ENCODE peak calls at places on chromosomes 13 and 19, in ten cellular contexts. One of them, this sample, is unnamed.

GRCh38 chr13:85013006-85013405 is 786.2 kb downstream of the SLITRK6 start:
- DNase-seq in uterus: no peak
- DNase-seq in right lobe of liver: no peak
- DNase-seq in Peyer's patch: no peak
- DNase-seq in heart left ventricle: no peak
- DNase-seq in endothelial cell of umbilical vein: no peak
- DNase-seq in esophagus squamous epithelium: no peak
- DNase-seq in IMR-90: no peak
- DNase-seq in breast epithelium: no peak
- DNase-seq in prostate gland: no peak
- DNase-seq in this sample: no peak

GRCh38 chr13:46146898-46147297 is 35.1 kb downstream of the LCP1 start:
- DNase-seq in uterus: no peak
- DNase-seq in right lobe of liver: no peak
- DNase-seq in Peyer's patch: no peak
- DNase-seq in heart left ventricle: no peak
- DNase-seq in endothelial cell of umbilical vein: no peak
- DNase-seq in esophagus squamous epithelium: no peak
- DNase-seq in IMR-90: no peak
- DNase-seq in breast epithelium: no peak
- DNase-seq in prostate gland: no peak
- DNase-seq in this sample: no peak

GRCh38 chr13:105778196-105778595 is 757.3 kb downstream of the EFNB2 start:
- DNase-seq in uterus: no peak
- DNase-seq in right lobe of liver: no peak
- DNase-seq in Peyer's patch: no peak
- DNase-seq in heart left ventricle: no peak
- DNase-seq in endothelial cell of umbilical vein: no peak
- DNase-seq in esophagus squamous epithelium: no peak
- DNase-seq in IMR-90: peak
- DNase-seq in breast epithelium: no peak
- DNase-seq in prostate gland: no peak
- DNase-seq in this sample: no peak

GRCh38 chr13:48580185-48580803 is 47.4 kb upstream of the RCBTB2 start:
- DNase-seq in uterus: peak
- DNase-seq in right lobe of liver: no peak
- DNase-seq in Peyer's patch: peak
- DNase-seq in heart left ventricle: peak
- DNase-seq in endothelial cell of umbilical vein: peak
- DNase-seq in esophagus squamous epithelium: no peak
- DNase-seq in IMR-90: peak
- DNase-seq in breast epithelium: peak
- DNase-seq in prostate gland: peak
- DNase-seq in this sample: peak

GRCh38 chr13:28140433-28141125 is 2.2 kb downstream of the PAN3 start:
- DNase-seq in uterus: no peak
- DNase-seq in right lobe of liver: no peak
- DNase-seq in Peyer's patch: no peak
- DNase-seq in heart left ventricle: no peak
- DNase-seq in endothelial cell of umbilical vein: peak
- DNase-seq in esophagus squamous epithelium: no peak
- DNase-seq in IMR-90: peak
- DNase-seq in breast epithelium: no peak
- DNase-seq in prostate gland: no peak
- DNase-seq in this sample: no peak

GRCh38 chr19:13951799-13952153 is 533 bp upstream of the DCAF15 start:
- DNase-seq in uterus: no peak
- DNase-seq in right lobe of liver: no peak
- DNase-seq in Peyer's patch: no peak
- DNase-seq in heart left ventricle: no peak
- DNase-seq in endothelial cell of umbilical vein: no peak
- DNase-seq in esophagus squamous epithelium: no peak
- DNase-seq in IMR-90: no peak
- DNase-seq in breast epithelium: no peak
- DNase-seq in prostate gland: no peak
- DNase-seq in this sample: no peak

GRCh38 chr13:30905932-30906383 is at the start of gene MEDAG:
- DNase-seq in uterus: peak
- DNase-seq in right lobe of liver: no peak
- DNase-seq in Peyer's patch: no peak
- DNase-seq in heart left ventricle: peak
- DNase-seq in endothelial cell of umbilical vein: peak
- DNase-seq in esophagus squamous epithelium: peak
- DNase-seq in IMR-90: peak
- DNase-seq in breast epithelium: peak
- DNase-seq in prostate gland: no peak
- DNase-seq in this sample: peak

GRCh38 chr13:98761126-98761978 is 8.9 kb upstream of the SLC15A1 start:
- DNase-seq in uterus: no peak
- DNase-seq in right lobe of liver: no peak
- DNase-seq in Peyer's patch: no peak
- DNase-seq in heart left ventricle: no peak
- DNase-seq in endothelial cell of umbilical vein: no peak
- DNase-seq in esophagus squamous epithelium: no peak
- DNase-seq in IMR-90: peak
- DNase-seq in breast epithelium: no peak
- DNase-seq in prostate gland: no peak
- DNase-seq in this sample: peak

DNA sequence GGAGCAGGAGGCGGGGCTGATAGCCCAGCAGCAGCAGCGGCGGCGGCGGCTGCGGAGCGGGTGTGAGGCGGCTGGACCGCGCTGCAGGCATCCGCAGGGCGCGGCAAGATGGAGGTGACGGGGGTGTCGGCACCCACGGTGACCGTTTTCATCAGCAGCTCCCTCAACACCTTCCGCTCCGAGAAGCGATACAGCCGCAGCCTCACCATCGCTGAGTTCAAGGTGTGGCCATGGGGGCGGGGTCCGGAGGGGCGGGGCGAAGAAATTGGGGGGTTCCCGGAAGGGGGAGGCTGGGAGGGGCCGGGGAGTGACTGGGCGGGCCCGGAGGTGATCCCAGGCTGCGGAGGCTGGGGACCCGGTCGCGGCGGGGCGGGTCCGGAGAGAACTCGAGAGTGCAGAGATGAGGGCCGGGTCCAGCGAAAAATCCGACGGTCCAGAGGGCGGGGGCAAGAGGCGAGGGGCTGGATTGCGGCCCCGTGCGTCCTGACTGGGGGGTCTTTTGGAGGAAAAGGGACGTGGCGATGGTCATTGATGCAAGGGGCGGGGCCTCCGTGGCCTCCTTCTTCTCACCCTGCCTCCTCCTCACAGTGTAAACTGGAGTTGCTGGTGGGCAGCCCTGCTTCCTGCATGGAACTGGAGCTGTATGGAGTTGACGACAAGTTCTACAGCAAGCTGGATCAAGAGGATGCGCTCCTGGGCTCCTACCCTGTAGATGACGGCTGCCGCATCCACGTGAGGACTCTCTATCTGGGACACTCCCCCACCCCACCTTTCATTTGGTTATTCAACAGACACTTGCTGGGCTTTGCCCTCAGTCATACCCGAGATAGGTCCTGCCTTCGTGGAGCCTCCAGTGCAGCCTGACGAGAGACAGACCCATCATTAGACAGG is at the start of gene TBCB:
- DNase-seq in uterus: peak
- DNase-seq in right lobe of liver: peak
- DNase-seq in Peyer's patch: peak
- DNase-seq in heart left ventricle: peak
- DNase-seq in endothelial cell of umbilical vein: peak
- DNase-seq in esophagus squamous epithelium: peak
- DNase-seq in IMR-90: peak
- DNase-seq in breast epithelium: no peak
- DNase-seq in prostate gland: peak
- DNase-seq in this sample: peak
- TF ChIP-seq POLR2A in uterus: peak
- TF ChIP-seq POLR2A in right lobe of liver: peak
- TF ChIP-seq POLR2A in Peyer's patch: peak
- TF ChIP-seq POLR2A in heart left ventricle: no peak
- TF ChIP-seq POLR2A in endothelial cell of umbilical vein: peak
- TF ChIP-seq POLR2A in esophagus squamous epithelium: peak
- TF ChIP-seq POLR2A in IMR-90: peak
- TF ChIP-seq POLR2A in breast epithelium: no peak
- TF ChIP-seq POLR2A in prostate gland: peak
- TF ChIP-seq POLR2A in this sample: no peak

GRCh38 chr19:18932216-18932841 is 8.7 kb downstream of the HOMER3 start:
- DNase-seq in uterus: peak
- DNase-seq in right lobe of liver: peak
- DNase-seq in Peyer's patch: peak
- DNase-seq in heart left ventricle: peak
- DNase-seq in endothelial cell of umbilical vein: peak
- DNase-seq in esophagus squamous epithelium: no peak
- DNase-seq in IMR-90: no peak
- DNase-seq in breast epithelium: no peak
- DNase-seq in prostate gland: no peak
- DNase-seq in this sample: peak

GRCh38 chr19:18931316-18932162 is 9.5 kb downstream of the HOMER3 start:
- DNase-seq in uterus: no peak
- DNase-seq in right lobe of liver: no peak
- DNase-seq in Peyer's patch: no peak
- DNase-seq in heart left ventricle: no peak
- DNase-seq in endothelial cell of umbilical vein: no peak
- DNase-seq in esophagus squamous epithelium: no peak
- DNase-seq in IMR-90: no peak
- DNase-seq in breast epithelium: no peak
- DNase-seq in prostate gland: no peak
- DNase-seq in this sample: no peak

GRCh38 chr19:18933297-18933696 is 7.7 kb downstream of the HOMER3 start:
- DNase-seq in uterus: no peak
- DNase-seq in right lobe of liver: no peak
- DNase-seq in Peyer's patch: no peak
- DNase-seq in heart left ventricle: no peak
- DNase-seq in endothelial cell of umbilical vein: no peak
- DNase-seq in esophagus squamous epithelium: no peak
- DNase-seq in IMR-90: no peak
- DNase-seq in breast epithelium: no peak
- DNase-seq in prostate gland: no peak
- DNase-seq in this sample: no peak

GRCh38 chr19:18928018-18928805 is 8.7 kb downstream of the DDX49 start:
- DNase-seq in uterus: no peak
- DNase-seq in right lobe of liver: no peak
- DNase-seq in Peyer's patch: no peak
- DNase-seq in heart left ventricle: no peak
- DNase-seq in endothelial cell of umbilical vein: no peak
- DNase-seq in esophagus squamous epithelium: no peak
- DNase-seq in IMR-90: no peak
- DNase-seq in breast epithelium: no peak
- DNase-seq in prostate gland: no peak
- DNase-seq in this sample: no peak

DNA sequence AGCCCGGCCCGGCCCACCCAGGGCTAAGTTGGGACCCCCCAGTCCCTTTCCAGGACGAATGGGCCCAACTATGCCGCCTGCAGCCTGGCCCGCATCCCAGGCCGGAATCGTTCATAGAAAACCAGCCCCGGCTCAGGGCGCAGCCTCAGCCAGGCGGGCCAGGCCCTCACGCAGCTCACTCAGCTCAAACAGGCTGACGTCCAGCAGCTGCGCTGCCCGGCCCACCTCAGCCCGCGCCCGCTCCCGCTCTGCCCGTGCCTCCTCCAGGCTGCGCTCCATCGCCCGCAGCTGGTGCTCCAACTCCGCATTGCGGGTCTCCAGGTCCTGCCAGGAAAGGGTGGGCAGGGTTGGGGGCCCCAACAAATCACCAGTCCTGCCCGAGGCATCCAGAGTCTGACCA is 9.8 kb downstream of the DDX49 start:
- DNase-seq in uterus: no peak
- DNase-seq in right lobe of liver: no peak
- DNase-seq in Peyer's patch: no peak
- DNase-seq in heart left ventricle: no peak
- DNase-seq in endothelial cell of umbilical vein: no peak
- DNase-seq in esophagus squamous epithelium: no peak
- DNase-seq in IMR-90: no peak
- DNase-seq in breast epithelium: no peak
- DNase-seq in prostate gland: no peak
- DNase-seq in this sample: no peak
- TF ChIP-seq POLR2A in uterus: no peak
- TF ChIP-seq POLR2A in right lobe of liver: no peak
- TF ChIP-seq POLR2A in Peyer's patch: no peak
- TF ChIP-seq POLR2A in heart left ventricle: no peak
- TF ChIP-seq POLR2A in endothelial cell of umbilical vein: no peak
- TF ChIP-seq POLR2A in esophagus squamous epithelium: no peak
- TF ChIP-seq POLR2A in IMR-90: no peak
- TF ChIP-seq POLR2A in breast epithelium: no peak
- TF ChIP-seq POLR2A in prostate gland: no peak
- TF ChIP-seq POLR2A in this sample: no peak

DNA sequence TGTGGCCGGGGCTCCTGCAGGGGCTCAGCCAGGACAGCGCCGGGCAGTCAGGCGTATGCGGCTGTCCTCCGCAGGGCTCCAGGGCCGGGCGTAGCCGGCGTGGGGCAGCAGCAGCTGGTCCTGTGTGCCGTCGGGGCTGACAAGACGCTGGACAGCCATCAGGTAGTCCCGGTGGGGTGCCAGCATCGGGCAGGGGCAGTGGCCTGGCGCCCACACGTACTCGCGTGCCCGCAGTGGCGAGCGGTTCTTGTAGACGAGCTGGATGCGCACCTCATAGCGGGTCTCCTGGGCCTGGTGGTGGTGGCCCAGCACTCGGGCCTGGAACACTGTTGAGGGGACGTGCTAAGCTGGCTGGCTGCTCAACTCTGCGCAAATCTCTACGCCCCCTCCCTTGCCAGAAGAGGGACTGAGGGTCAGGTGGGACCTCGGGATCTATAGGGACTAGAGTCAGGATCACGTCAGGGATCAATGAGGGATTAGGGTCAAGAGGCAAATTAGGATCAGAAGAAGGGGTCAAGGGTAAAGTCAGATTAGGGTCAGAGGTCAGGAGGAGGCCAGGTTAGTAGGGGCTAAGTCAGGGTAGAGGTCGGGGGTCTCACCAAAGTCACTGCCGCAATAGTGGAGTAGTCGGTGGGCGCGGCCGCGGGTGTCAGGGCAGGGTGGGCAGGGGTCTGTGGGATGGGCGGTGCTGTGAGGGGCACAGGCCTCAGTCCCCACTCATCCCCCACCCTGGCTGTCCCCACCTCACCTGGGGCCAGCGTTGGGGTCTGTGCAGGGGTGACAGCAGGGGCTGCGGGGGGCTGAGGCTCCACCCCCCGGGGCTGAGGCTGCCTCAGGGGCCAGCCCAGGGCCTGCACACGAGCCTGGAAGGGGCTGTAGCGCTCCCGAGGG is 6.6 kb downstream of the ADAMTSL5 start:
- DNase-seq in uterus: no peak
- DNase-seq in right lobe of liver: no peak
- DNase-seq in Peyer's patch: no peak
- DNase-seq in heart left ventricle: no peak
- DNase-seq in endothelial cell of umbilical vein: no peak
- DNase-seq in esophagus squamous epithelium: no peak
- DNase-seq in IMR-90: no peak
- DNase-seq in breast epithelium: no peak
- DNase-seq in prostate gland: no peak
- DNase-seq in this sample: no peak
- TF ChIP-seq POLR2A in uterus: no peak
- TF ChIP-seq POLR2A in right lobe of liver: no peak
- TF ChIP-seq POLR2A in Peyer's patch: no peak
- TF ChIP-seq POLR2A in heart left ventricle: no peak
- TF ChIP-seq POLR2A in endothelial cell of umbilical vein: no peak
- TF ChIP-seq POLR2A in esophagus squamous epithelium: no peak
- TF ChIP-seq POLR2A in IMR-90: no peak
- TF ChIP-seq POLR2A in breast epithelium: no peak
- TF ChIP-seq POLR2A in prostate gland: no peak
- TF ChIP-seq POLR2A in this sample: no peak

GRCh38 chr19:45472557-45473365 is 5.0 kb downstream of the FOSB start:
- DNase-seq in uterus: no peak
- DNase-seq in right lobe of liver: no peak
- DNase-seq in Peyer's patch: no peak
- DNase-seq in heart left ventricle: no peak
- DNase-seq in endothelial cell of umbilical vein: no peak
- DNase-seq in esophagus squamous epithelium: no peak
- DNase-seq in IMR-90: no peak
- DNase-seq in breast epithelium: no peak
- DNase-seq in prostate gland: no peak
- DNase-seq in this sample: no peak

GRCh38 chr19:45473366-45474190 is 5.8 kb downstream of the FOSB start:
- DNase-seq in uterus: no peak
- DNase-seq in right lobe of liver: no peak
- DNase-seq in Peyer's patch: no peak
- DNase-seq in heart left ventricle: no peak
- DNase-seq in endothelial cell of umbilical vein: no peak
- DNase-seq in esophagus squamous epithelium: no peak
- DNase-seq in IMR-90: no peak
- DNase-seq in breast epithelium: no peak
- DNase-seq in prostate gland: no peak
- DNase-seq in this sample: no peak

GRCh38 chr19:45474941-45475516 is 7.2 kb downstream of the FOSB start:
- DNase-seq in uterus: no peak
- DNase-seq in right lobe of liver: no peak
- DNase-seq in Peyer's patch: no peak
- DNase-seq in heart left ventricle: no peak
- DNase-seq in endothelial cell of umbilical vein: no peak
- DNase-seq in esophagus squamous epithelium: no peak
- DNase-seq in IMR-90: peak
- DNase-seq in breast epithelium: no peak
- DNase-seq in prostate gland: no peak
- DNase-seq in this sample: no peak

GRCh38 chr19:45475537-45476348 is 7.9 kb downstream of the FOSB start:
- DNase-seq in uterus: no peak
- DNase-seq in right lobe of liver: no peak
- DNase-seq in Peyer's patch: no peak
- DNase-seq in heart left ventricle: no peak
- DNase-seq in endothelial cell of umbilical vein: no peak
- DNase-seq in esophagus squamous epithelium: no peak
- DNase-seq in IMR-90: peak
- DNase-seq in breast epithelium: no peak
- DNase-seq in prostate gland: no peak
- DNase-seq in this sample: no peak

GRCh38 chr19:45474191-45474940 is 6.6 kb downstream of the FOSB start:
- DNase-seq in uterus: no peak
- DNase-seq in right lobe of liver: no peak
- DNase-seq in Peyer's patch: no peak
- DNase-seq in heart left ventricle: no peak
- DNase-seq in endothelial cell of umbilical vein: no peak
- DNase-seq in esophagus squamous epithelium: no peak
- DNase-seq in IMR-90: peak
- DNase-seq in breast epithelium: no peak
- DNase-seq in prostate gland: no peak
- DNase-seq in this sample: no peak
- TF ChIP-seq POLR2A in uterus: no peak
- TF ChIP-seq POLR2A in right lobe of liver: no peak
- TF ChIP-seq POLR2A in Peyer's patch: no peak
- TF ChIP-seq POLR2A in heart left ventricle: no peak
- TF ChIP-seq POLR2A in endothelial cell of umbilical vein: no peak
- TF ChIP-seq POLR2A in esophagus squamous epithelium: no peak
- TF ChIP-seq POLR2A in IMR-90: no peak
- TF ChIP-seq POLR2A in breast epithelium: no peak
- TF ChIP-seq POLR2A in prostate gland: no peak
- TF ChIP-seq POLR2A in this sample: no peak

This sample was measured in lower leg skin.